ENCODE peak calls at places on chromosomes 13 and 19, in nine cellular contexts. B is lung, Z is SK-N-SH, L is ovary, V is heart left ventricle, I is GM12865, U is IMR-90, N is lower leg skin, R is psoas muscle. E is an unnamed sample.

GRCh38 chr13:67119481-67119883 is 110.7 kb downstream of the PCDH9 start:
- DNase-seq in U (peak), B (no peak), N (no peak), I (no peak), L (no peak), V (no peak), Z (no peak), R (no peak), E (no peak)

GRCh38 chr13:100394005-100394695 is 194.4 kb downstream of the GGACT start:
- DNase-seq in V (no peak), R (no peak), U (peak), L (no peak), N (no peak), I (peak), Z (peak), B (no peak), E (no peak)

GRCh38 chr19:57191141-57192063 is at the start of gene ZNF264:
- DNase-seq in I (peak), V (peak), U (peak), Z (peak), N (peak), B (peak), L (peak), R (peak), E (peak)

GRCh38 chr13:36998624-36999041 is 507 bp downstream of the ALG5 start:
- DNase-seq in V (peak), B (peak), N (peak), U (no peak), L (peak), I (peak), R (peak), Z (peak), E (no peak)

GRCh38 chr13:76939215-76939614 is 9.1 kb upstream of the ACOD1 start:
- DNase-seq in B (no peak), N (no peak), I (no peak), Z (no peak), L (no peak), V (no peak), R (no peak), U (peak), E (no peak)

GRCh38 chr13:75666646-75667351 is 30.7 kb downstream of the LMO7 start:
- DNase-seq in N (no peak), B (no peak), I (no peak), U (peak), Z (no peak), R (no peak), L (no peak), V (no peak), E (no peak)

GRCh38 chr19:4977299-4978174 is 8.6 kb downstream of the KDM4B start:
- DNase-seq in U (peak), B (no peak), Z (peak), N (no peak), L (peak), R (peak), V (peak), I (no peak), E (no peak)

GRCh38 chr13:51689597-51689996 is 105.3 kb downstream of the WDFY2 start:
- DNase-seq in R (no peak), U (no peak), N (no peak), V (no peak), Z (no peak), L (no peak), I (peak), B (no peak), E (no peak)

GRCh38 chr19:30029721-30030510 is 87.9 kb downstream of the URI1 start:
- DNase-seq in I (peak), R (no peak), V (no peak), Z (no peak), B (no peak), L (no peak), N (no peak), U (peak), E (no peak)

GRCh38 chr13:69912576-69913074 is 195.0 kb upstream of the ATXN8OS start:
- DNase-seq in V (no peak), B (no peak), Z (no peak), L (no peak), U (no peak), I (no peak), R (no peak), N (no peak), E (no peak)

GRCh38 chr19:48826606-48827020 is 9.7 kb downstream of the HSD17B14 start:
- DNase-seq in V (no peak), Z (no peak), U (no peak), B (peak), N (no peak), I (no peak), R (no peak), L (no peak), E (peak)
- TF ChIP-seq CTCF in V (no peak), Z (peak), U (no peak), B (no peak), N (no peak), I (no peak), R (no peak), L (no peak), E (peak)

GRCh38 chr19:45645631-45646344 is 6.6 kb upstream of the EML2 start:
- DNase-seq in I (peak), N (peak), V (peak), L (no peak), Z (peak), B (peak), U (peak), R (peak), E (no peak)

GRCh38 chr19:45643024-45643926 is 4.1 kb upstream of the EML2 start:
- DNase-seq in Z (peak), N (peak), V (peak), L (peak), I (peak), R (peak), U (peak), B (peak), E (no peak)

GRCh38 chr19:45645068-45645630 is 6.0 kb upstream of the EML2 start:
- DNase-seq in U (no peak), B (no peak), I (no peak), N (no peak), V (no peak), L (no peak), R (no peak), Z (no peak), E (no peak)

GRCh38 chr19:45643927-45644771 is 5.0 kb upstream of the EML2 start:
- DNase-seq in Z (peak), V (no peak), I (no peak), L (no peak), U (no peak), N (no peak), B (no peak), R (no peak), E (no peak)

GRCh38 chr19:45646345-45646698 is 7.1 kb upstream of the EML2 start:
- DNase-seq in L (no peak), R (no peak), B (no peak), U (no peak), V (no peak), N (no peak), I (no peak), Z (no peak), E (no peak)
- H3K4me3 ChIP-seq in L (no peak), R (peak), B (no peak), U (peak), V (no peak), N (no peak), I (peak), Z (peak), E (no peak)

GRCh38 chr13:113854238-113855011 is 9.5 kb downstream of the GAS6 start:
- DNase-seq in R (no peak), Z (no peak), B (no peak), N (peak), U (peak), V (peak), L (peak), I (no peak), E (no peak)
- TF ChIP-seq CTCF in R (no peak), Z (no peak), B (no peak), N (no peak), U (no peak), V (no peak), L (no peak), I (no peak), E (no peak)

DNA sequence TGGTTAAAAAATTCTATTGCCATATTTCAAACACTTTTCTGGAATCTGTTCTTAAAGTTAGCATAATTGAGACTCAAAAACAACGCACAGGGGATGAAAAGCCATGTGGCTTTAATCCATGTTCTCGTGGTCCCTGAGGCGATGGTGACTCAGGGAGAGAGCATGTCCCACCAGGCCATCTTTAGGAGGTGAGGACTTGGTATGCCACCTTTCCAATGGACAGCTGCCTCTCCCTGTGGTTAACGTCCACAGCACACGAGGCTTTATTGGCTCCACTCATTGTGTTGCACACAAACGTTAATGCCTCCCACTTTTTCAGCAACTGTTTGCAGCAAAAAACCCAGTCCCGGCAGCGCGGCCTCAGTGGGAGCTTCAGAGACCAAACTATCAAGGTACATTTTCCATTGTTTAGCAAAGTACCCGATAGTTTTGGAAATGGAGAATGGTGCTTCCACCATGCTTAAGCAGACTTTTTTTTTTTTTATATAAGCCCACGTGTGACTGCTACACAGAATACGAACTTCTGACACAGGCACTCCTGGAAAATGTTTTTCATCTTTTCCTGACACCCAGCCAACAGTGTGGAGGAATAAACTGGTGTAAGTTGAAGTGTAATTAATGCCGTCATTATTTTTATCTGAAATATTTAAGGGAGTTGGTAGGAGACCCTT is 51.2 kb downstream of the EFNB2 start:
- DNase-seq in U (no peak), B (no peak), Z (no peak), L (no peak), V (no peak), R (no peak), I (no peak), N (no peak), E (no peak)
- H3K4me3 ChIP-seq in U (no peak), B (no peak), Z (no peak), L (peak), V (no peak), R (peak), I (no peak), N (no peak), E (no peak)

GRCh38 chr19:38412491-38412890 is 9.6 kb downstream of the FAM98C start:
- DNase-seq in L (no peak), R (no peak), V (no peak), U (no peak), I (no peak), N (no peak), Z (no peak), B (no peak), E (no peak)

GRCh38 chr19:38411041-38411712 is 8.3 kb downstream of the FAM98C start:
- DNase-seq in N (no peak), U (no peak), L (no peak), B (no peak), R (no peak), I (no peak), V (no peak), Z (no peak), E (no peak)

GRCh38 chr19:38412961-38413360 is 10.1 kb downstream of the FAM98C start:
- DNase-seq in I (no peak), R (no peak), N (no peak), U (no peak), B (no peak), V (no peak), L (no peak), Z (no peak), E (no peak)

GRCh38 chr19:38413416-38413815 is 10.5 kb downstream of the FAM98C start:
- DNase-seq in L (no peak), B (no peak), N (no peak), R (no peak), Z (no peak), V (no peak), U (no peak), I (no peak), E (no peak)

GRCh38 chr19:38409631-38410133 is 6.8 kb downstream of the FAM98C start:
- DNase-seq in N (no peak), V (peak), I (no peak), B (no peak), L (peak), Z (no peak), U (peak), R (no peak), E (no peak)
- TF ChIP-seq CTCF in N (no peak), V (no peak), I (no peak), B (no peak), L (no peak), Z (no peak), U (no peak), R (no peak), E (no peak)

DNA sequence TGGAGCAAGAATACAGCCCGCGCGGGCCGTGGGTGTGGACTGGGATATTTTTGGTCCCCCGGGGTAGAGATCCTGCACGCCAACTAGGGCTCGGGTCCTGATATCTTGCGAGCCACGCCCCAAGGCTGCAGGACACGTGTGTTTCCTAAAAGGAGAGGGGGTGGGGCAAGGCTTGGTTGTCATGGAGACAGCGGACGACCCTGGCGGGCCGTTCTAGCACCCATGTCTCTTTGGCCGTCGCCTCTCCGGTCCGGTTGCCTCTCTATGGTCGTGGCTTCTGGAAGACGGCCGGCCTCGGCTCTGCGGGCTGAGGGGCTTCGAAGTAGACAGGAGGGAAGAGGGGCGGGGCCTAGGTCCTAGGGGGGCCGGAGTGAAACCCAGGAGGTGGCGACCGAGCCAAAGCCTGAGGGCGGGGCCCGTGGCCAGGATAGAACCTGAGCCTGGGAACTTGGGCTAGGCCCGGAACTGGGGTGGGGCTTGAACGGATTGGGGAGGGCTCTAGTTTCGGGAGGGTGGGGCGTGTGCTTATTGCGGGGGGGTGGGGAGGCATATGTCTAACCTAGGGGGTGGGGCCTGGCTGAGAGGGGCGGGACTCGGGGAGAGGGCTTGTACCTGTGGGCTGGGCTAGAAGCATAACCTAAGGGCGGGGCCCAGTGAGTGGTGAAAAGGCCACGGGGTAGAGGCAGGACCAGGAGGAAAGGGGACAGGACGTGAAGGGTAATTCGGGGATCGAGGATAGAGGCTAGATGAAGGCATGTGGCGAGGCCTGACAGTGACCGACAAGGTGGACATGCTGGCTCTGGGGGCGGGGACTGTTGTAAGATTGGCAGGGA is 737 bp upstream of the SLC27A1 start:
- DNase-seq in I (peak), Z (peak), B (peak), R (peak), N (peak), U (peak), L (peak), V (peak), E (peak)
- H3K4me3 ChIP-seq in I (peak), Z (peak), B (peak), R (peak), N (peak), U (peak), L (peak), V (peak), E (peak)

E was measured in LNCaP clone FGC.